ENCODE peak calls at places on chromosome 13, in eight cellular contexts. A is GDM1, Y is brain microvascular endothelial cell, M is stromal cell of bone marrow, R is cardiac fibroblast, X is fibroblast of the conjunctiva, L is NCI-H1092 treated with DMSO at 0.1 percent for 48 hours, E is GM04504. D is an unnamed sample.

GRCh38 chr13:59771272-59771671 is 392.5 kb downstream of the DIAPH3 start:
- DNase-seq in R (peak), L (peak), A (no peak), X (no peak), Y (peak), M (no peak), E (no peak), D (no peak)

GRCh38 chr13:108895220-108895704 is 265.9 kb downstream of the MYO16 start:
- DNase-seq in A (no peak), Y (peak), R (peak), E (no peak), M (no peak), L (peak), X (peak), D (no peak)

GRCh38 chr13:100491164-100491847 is 97.3 kb downstream of the GGACT start:
- DNase-seq in X (peak), Y (peak), L (peak), E (peak), R (peak), M (peak), A (no peak), D (peak)

GRCh38 chr13:46516624-46517318 is 36.2 kb upstream of the LRCH1 start:
- DNase-seq in M (peak), A (no peak), L (peak), R (peak), E (no peak), X (no peak), Y (no peak), D (peak)

GRCh38 chr13:30256713-30257432 is 50.5 kb downstream of the KATNAL1 start:
- DNase-seq in R (peak), M (no peak), L (no peak), Y (no peak), X (no peak), A (no peak), E (peak), D (no peak)

GRCh38 chr13:24038846-24039330 is 121.6 kb upstream of the SPATA13 start:
- DNase-seq in A (no peak), L (no peak), E (no peak), Y (no peak), M (no peak), X (no peak), R (no peak), D (no peak)

GRCh38 chr13:112818040-112818697 is 128.3 kb downstream of the ATP11A start:
- DNase-seq in E (no peak), A (no peak), X (no peak), M (no peak), L (no peak), R (no peak), Y (no peak), D (no peak)

GRCh38 chr13:95176611-95177259 is 124.5 kb downstream of the ABCC4 start:
- DNase-seq in M (peak), X (no peak), Y (no peak), E (no peak), L (no peak), A (no peak), R (peak), D (no peak)

GRCh38 chr13:24854311-24854710 is 90.3 kb downstream of the RNF17 start:
- DNase-seq in M (no peak), E (no peak), A (no peak), L (no peak), R (peak), X (no peak), Y (no peak), D (no peak)

D was measured in brain pericyte.